ENCODE peak calls at places on chromosomes 16 and 17, in eight cellular contexts. M is AG04450, E is heart right ventricle, C is IMR-90, G is Panc1, L is left lung, U is pancreas, D is left ventricle myocardium inferior. R is an unnamed sample.
A peak's percentile ranks its signal among the peaks of the same experiment; 100 is the strongest.

GRCh38 chr17:60231234-60231633 is 81.5 kb downstream of the CA4 start:
- DNase-seq in M (no peak), L (no peak), C (peak; percentile 39), E (no peak), D (no peak), G (no peak), U (no peak), R (no peak)

GRCh38 chr17:68777856-68778694 is 176.9 kb upstream of the FAM20A start:
- DNase-seq in G (no peak), M (no peak), C (no peak), L (no peak), U (no peak), D (no peak), E (no peak), R (peak; percentile 29)

GRCh38 chr16:6335072-6335471 is 997.6 kb upstream of the RBFOX1 start:
- DNase-seq in U (no peak), E (no peak), M (no peak), G (no peak), L (no peak), C (no peak), D (no peak), R (no peak)

GRCh38 chr16:5010576-5011329 is 23.0 kb downstream of the NAGPA start:
- DNase-seq in M (no peak), L (no peak), C (no peak), D (no peak), G (no peak), U (peak; percentile 61), E (no peak), R (no peak)

GRCh38 chr16:15509593-15510520 is 75.5 kb downstream of the BMERB1 start:
- DNase-seq in C (peak; percentile 60), D (no peak), E (no peak), L (no peak), G (no peak), U (no peak), M (no peak), R (no peak)

GRCh38 chr17:18159551-18160120 is 24.0 kb upstream of the ALKBH5 start:
- DNase-seq in D (no peak), G (no peak), M (no peak), E (no peak), U (no peak), C (peak; percentile 20), L (no peak), R (no peak)

GRCh38 chr17:81666092-81666341 is 388 bp downstream of the OXLD1 start:
- DNase-seq in D (no peak), C (peak; percentile 9), M (no peak), E (no peak), L (no peak), G (no peak), U (no peak), R (no peak)

GRCh38 chr16:87897563-87898505 is 28.5 kb upstream of the SLC7A5 start:
- DNase-seq in G (no peak), L (no peak), D (no peak), E (no peak), U (no peak), C (no peak), M (no peak), R (no peak)

DNA sequence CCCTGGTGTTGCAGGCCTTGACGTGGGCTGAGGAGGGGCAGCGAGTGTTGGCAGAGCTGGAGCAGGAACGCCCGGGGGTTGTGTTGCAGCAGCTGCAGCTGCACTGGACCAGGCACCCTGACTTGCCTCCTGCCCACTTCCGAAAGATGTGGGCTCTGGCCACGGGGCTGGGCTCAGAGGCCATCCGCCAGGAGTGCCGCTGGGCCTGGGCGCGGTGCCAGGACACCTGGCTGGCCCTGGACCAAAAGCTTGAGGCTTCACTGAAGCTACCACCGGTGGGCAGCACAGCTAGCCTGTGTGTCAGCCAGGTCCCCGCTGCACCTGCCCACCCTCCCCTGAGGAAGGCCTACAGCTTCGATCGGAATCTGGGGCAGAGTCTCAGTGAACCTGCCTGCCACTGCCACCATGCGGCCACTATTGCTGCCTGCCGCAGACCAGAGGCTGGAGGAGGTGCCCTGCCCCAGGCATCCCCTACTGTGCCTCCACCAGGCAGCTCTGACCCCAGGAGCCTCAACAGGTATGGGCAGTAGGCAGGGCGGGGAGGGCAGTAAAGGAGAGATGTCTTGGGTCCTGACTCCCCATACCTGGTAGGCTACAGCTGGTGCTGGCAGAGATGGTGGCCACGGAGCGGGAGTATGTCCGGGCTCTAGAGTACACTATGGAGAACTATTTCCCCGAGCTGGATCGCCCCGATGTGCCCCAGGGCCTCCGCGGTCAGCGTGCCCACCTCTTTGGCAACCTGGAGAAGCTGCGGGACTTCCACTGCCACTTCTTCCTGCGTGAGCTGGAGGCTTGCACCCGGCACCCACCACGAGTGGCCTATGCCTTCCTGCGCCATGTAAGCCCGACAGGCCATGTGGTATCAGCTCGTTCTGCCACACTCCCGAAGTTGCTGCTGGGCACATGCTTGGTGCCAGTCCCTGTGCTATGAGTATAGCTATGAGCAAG is 5.6 kb downstream of the PLEKHG4 start:
- DNase-seq in U (peak; percentile 90), C (peak; percentile 12), D (no peak), L (no peak), G (no peak), M (no peak), E (peak; percentile 40), R (peak; percentile 91)
- TF ChIP-seq CTCF in U (peak; percentile 40), C (peak; percentile 45), D (peak; percentile 61), L (no peak), G (peak; percentile 80), M (peak; percentile 43), E (peak; percentile 21), R (peak; percentile 44)

GRCh38 chr16:75266738-75267630 is 15.6 kb upstream of the BCAR1 start:
- DNase-seq in E (peak; percentile 16), G (no peak), C (no peak), D (no peak), M (no peak), U (peak; percentile 77), L (no peak), R (peak; percentile 75)
- H3K4me3 ChIP-seq in E (no peak overlapping the region), G (no peak overlapping the region), C (no peak overlapping the region), D (peak overlapping the region; percentile 100), M (peak overlapping the region; percentile 89), U (no peak overlapping the region), L (no peak overlapping the region), R (no peak overlapping the region)

GRCh38 chr17:37286430-37286829 is 89.4 kb upstream of the C17orf78 start:
- DNase-seq in L (no peak), E (no peak), D (no peak), C (no peak), U (no peak), M (no peak), G (no peak), R (no peak)

GRCh38 chr17:37278247-37278894 is 97.4 kb upstream of the C17orf78 start:
- DNase-seq in L (no peak), C (no peak), E (no peak), D (no peak), G (no peak), M (no peak), U (no peak), R (no peak)

GRCh38 chr17:37284198-37284597 is 91.6 kb upstream of the C17orf78 start:
- DNase-seq in U (no peak), D (no peak), C (no peak), M (no peak), G (no peak), L (no peak), E (no peak), R (no peak)

GRCh38 chr17:37280841-37281240 is 94.9 kb upstream of the C17orf78 start:
- DNase-seq in U (no peak), D (no peak), E (no peak), C (no peak), G (no peak), M (no peak), L (no peak), R (no peak)

DNA sequence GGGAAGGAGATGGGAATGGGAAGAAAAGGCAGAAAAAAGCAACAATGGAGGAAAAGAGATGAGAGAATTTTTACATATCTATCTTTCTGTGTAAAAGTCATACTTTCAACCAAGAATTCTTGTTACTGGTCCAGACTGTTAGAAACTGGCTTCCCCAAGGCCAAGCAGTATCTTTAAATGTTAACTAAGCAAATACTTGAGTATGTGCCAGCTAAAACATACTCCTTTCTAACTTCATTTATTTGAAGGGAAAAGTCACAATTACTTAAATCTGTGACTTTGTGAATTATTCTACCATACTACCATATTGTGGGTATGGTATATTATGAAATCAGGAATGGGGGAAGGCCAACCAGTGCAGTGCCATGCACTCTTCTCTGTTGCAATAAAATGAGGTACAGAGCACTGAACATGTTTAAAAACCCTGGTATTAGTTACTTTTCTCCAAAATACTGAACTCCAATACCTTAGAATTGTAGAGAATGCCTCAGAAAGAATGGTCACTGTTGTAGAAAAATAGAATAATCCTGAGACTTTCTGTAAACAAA is 92.3 kb upstream of the C17orf78 start:
- DNase-seq in E (no peak), U (no peak), M (no peak), G (no peak), L (no peak), D (no peak), C (peak; percentile 59), R (no peak)
- TF ChIP-seq CTCF in E (no peak), U (no peak), M (no peak), G (no peak), L (no peak), D (no peak), C (no peak), R (no peak)

GRCh38 chr16:86512301-86512859 is 2.1 kb downstream of the FOXF1 start:
- DNase-seq in L (no peak), E (no peak), G (no peak), M (no peak), C (peak; percentile 25), D (no peak), U (peak; percentile 64), R (no peak)

GRCh38 chr16:86512860-86513470 is 2.6 kb downstream of the FOXF1 start:
- DNase-seq in D (no peak), M (no peak), E (no peak), C (peak; percentile 56), L (no peak), G (no peak), U (no peak), R (no peak)

GRCh38 chr16:86509759-86510464 is 415 bp upstream of the FOXF1 start:
- DNase-seq in E (peak; percentile 54), L (peak; percentile 69), D (peak; percentile 37), U (peak; percentile 61), C (peak; percentile 96), M (peak; percentile 93), G (no peak), R (no peak)

GRCh38 chr16:86510465-86511261 is at the start of gene FOXF1:
- DNase-seq in M (peak; percentile 69), D (no peak), U (peak; percentile 70), L (no peak), E (peak; percentile 35), C (peak; percentile 83), G (no peak), R (no peak)

DNA sequence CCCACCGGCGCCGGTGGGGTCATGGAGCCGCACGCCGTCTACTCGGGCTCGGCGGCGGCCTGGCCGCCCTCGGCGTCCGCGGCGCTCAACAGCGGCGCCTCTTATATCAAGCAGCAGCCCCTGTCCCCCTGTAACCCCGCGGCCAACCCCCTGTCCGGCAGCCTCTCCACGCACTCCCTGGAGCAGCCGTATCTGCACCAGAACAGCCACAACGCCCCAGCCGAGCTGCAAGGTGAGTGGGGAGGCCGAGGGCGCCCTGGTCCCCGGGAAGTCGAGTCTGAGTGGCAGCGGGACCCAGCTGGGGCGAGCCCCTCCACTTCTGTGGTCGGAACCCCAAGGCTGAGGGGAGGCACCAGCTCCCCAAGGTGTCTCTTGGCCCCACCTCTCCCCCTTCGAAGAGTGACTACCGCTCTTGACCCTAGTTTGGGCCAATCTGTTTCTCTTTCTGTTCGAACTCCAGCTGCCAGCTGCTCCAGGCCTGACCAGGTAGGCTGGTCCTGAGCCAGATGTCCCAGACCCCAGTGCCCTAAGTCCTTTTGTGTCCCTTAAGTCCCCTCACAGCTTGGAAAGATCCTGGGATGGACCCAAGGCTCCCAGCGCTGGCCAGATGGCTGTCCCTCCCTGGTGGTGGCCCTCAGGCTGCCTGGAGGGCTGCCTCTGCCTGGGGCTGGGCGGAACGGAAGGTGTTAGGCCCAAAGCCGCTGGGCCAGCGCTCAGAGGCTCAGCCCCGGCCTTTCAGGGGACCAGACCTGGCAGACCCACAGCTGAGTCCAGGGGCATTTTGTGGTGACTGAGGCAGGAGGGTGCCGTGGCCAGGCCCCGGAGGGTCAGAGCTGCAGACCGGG is 1.2 kb downstream of the FOXF1 start:
- DNase-seq in C (peak; percentile 31), G (no peak), D (no peak), E (no peak), L (no peak), U (peak; percentile 69), M (no peak), R (no peak)
- H3K4me3 ChIP-seq in C (peak overlapping the region; percentile 99), G (no peak overlapping the region), D (peak overlapping the region; percentile 77), E (no peak overlapping the region), L (peak overlapping the region; percentile 50), U (peak overlapping the region; percentile 55), M (peak overlapping the region; percentile 98), R (peak overlapping the region; percentile 33)

R was measured in thyroid gland.